ENCODE peak calls at places on chromosomes 7 and 10, in six cellular contexts. X, U, S, B, N and I are unnamed samples.

GRCh38 chr7:138663741-138664710 is 37.1 kb downstream of the SVOPL start:
- ATAC-seq in X (no peak), U (no peak), S (no peak), B (no peak), N (peak; percentile 60), I (no peak)

GRCh38 chr7:44159824-44160630 is 18.9 kb upstream of the MYL7 start:
- ATAC-seq in X (no peak), U (peak; percentile 27), S (no peak), B (peak; percentile 67), N (no peak), I (no peak)

GRCh38 chr7:66840316-66840715 is 80.7 kb upstream of the TMEM248 start:
- ATAC-seq in X (no peak), U (no peak), S (no peak), B (no peak), N (no peak), I (no peak)

GRCh38 chr10:16902606-16903005 is 85.4 kb upstream of the RSU1 start:
- ATAC-seq in X (no peak), U (no peak), S (no peak), B (no peak), N (no peak), I (no peak)

GRCh38 chr7:98771519-98772241 is 98.1 kb downstream of the TMEM130 start:
- ATAC-seq in X (no peak), U (peak; percentile 11), S (peak; percentile 13), B (peak; percentile 71), N (peak; percentile 64), I (no peak)

GRCh38 chr10:28281726-28282325 is 21.0 kb downstream of the MPP7 start:
- ATAC-seq in X (no peak), U (no peak), S (no peak), B (no peak), N (no peak), I (no peak)

GRCh38 chr7:2131341-2131740 is 101.4 kb downstream of the MAD1L1 start:
- ATAC-seq in X (no peak), U (no peak), S (no peak), B (no peak), N (no peak), I (no peak)

GRCh38 chr7:92706563-92706962 is 116.4 kb upstream of the FAM133B start:
- ATAC-seq in X (no peak), U (no peak), S (no peak), B (no peak), N (no peak), I (no peak)

GRCh38 chr7:18570441-18570840 is 74.9 kb downstream of the HDAC9 start:
- ATAC-seq in X (no peak), U (no peak), S (no peak), B (no peak), N (no peak), I (no peak)

GRCh38 chr10:83908987-83909386 is 230.3 kb upstream of the GHITM start:
- ATAC-seq in X (no peak), U (no peak), S (no peak), B (no peak), N (no peak), I (no peak)

GRCh38 chr10:62058896-62059423 is 157.5 kb downstream of the ARID5B start:
- ATAC-seq in X (no peak), U (no peak), S (no peak), B (no peak), N (no peak), I (no peak)

GRCh38 chr7:106623846-106624245 is 37.1 kb downstream of the CCDC71L start:
- ATAC-seq in X (no peak), U (no peak), S (no peak), B (no peak), N (peak; percentile 93), I (no peak)

GRCh38 chr7:34069676-34070075 is 164.3 kb downstream of the BMPER start:
- ATAC-seq in X (peak; percentile 27), U (no peak), S (no peak), B (no peak), N (peak; percentile 69), I (no peak)

GRCh38 chr7:38746438-38746837 is 115.3 kb upstream of the AMPH start:
- ATAC-seq in X (no peak), U (no peak), S (no peak), B (no peak), N (no peak), I (no peak)

GRCh38 chr10:132628966-132629900 is 91.6 kb downstream of the INPP5A start:
- ATAC-seq in X (no peak), U (no peak), S (no peak), B (no peak), N (no peak), I (no peak)
- H3K4me1 ChIP-seq in X (no peaks in the 10 kb centered on the region), U (peaks cover 57% of the 10 kb centered on the region), S (no peaks in the 10 kb centered on the region), B (peaks cover 77% of the 10 kb centered on the region), N (no peaks in the 10 kb centered on the region), I (peaks cover 17% of the 10 kb centered on the region)

GRCh38 chr10:12501851-12502525 is 152.6 kb downstream of the CAMK1D start:
- ATAC-seq in X (peak; percentile 36), U (peak; percentile 71), S (peak; percentile 8), B (peak; percentile 43), N (no peak), I (no peak)

GRCh38 chr10:12501324-12501723 is 152.0 kb downstream of the CAMK1D start:
- ATAC-seq in X (no peak), U (peak; percentile 28), S (no peak), B (no peak), N (no peak), I (no peak)

GRCh38 chr10:12503311-12503710 is 154.0 kb downstream of the CAMK1D start:
- ATAC-seq in X (no peak), U (no peak), S (no peak), B (no peak), N (no peak), I (no peak)

GRCh38 chr10:12504176-12504575 is 154.8 kb downstream of the CAMK1D start:
- ATAC-seq in X (no peak), U (no peak), S (no peak), B (no peak), N (no peak), I (no peak)

DNA sequence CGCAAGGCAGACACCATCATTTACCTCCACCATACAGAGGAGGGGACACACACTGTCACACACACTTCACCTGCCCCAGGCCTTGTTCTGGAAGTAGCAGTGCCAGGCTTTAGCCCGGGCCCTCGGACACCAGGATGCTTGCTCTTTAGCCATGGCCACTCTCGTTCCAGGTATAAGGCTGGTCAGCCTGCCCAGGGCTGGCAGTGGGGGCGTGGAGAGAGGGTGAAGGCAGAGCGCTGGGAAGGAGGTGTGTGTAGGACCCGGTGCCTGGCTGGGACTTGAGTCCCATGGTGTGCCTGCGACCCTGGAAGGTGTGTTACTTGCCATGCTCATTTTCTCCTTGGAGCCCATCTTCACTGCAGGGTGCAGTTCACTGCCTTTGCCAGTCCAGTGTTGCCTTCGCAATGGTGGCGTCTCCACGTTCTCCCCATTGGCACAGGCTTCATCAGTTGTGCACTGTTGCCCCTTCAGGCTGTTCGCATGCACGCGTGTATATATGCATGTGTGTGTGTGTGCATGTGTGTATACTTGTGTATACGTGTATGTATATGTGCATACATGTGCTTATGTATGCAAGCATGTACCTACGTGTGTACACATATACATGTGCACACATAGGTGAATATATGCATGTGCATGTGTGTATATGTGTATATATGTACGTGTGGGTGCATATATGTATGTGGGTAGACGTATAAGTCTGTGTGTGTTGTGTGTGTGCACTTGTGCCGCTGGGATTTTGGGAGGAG is 153.4 kb downstream of the CAMK1D start:
- ATAC-seq in X (no peak), U (no peak), S (no peak), B (no peak), N (no peak), I (no peak)
- H3K4me3 ChIP-seq in X (no peak overlapping the region), U (no peak overlapping the region), S (no peak overlapping the region), B (no peak overlapping the region), N (no peak overlapping the region), I (no peak overlapping the region)

DNA sequence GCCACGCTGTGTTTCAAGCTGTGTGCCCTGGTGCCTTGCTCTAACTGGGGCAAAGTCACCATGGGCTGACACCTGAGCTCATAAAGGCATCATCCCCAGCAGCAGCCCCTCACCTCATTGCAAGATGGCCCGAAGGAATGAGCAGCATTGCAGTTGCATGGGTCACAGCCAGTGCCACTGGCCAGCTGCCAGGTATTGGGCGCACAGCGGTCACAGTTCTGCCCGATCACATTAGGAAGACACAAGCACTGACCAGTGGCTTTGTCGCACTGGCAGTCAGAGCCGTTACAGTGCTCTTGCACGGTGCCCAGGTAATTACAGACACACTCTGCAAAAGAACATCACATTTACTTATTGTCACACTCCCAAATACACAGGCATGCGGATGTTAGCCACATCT is 51.1 kb downstream of the LAMB1 start:
- ATAC-seq in X (no peak), U (no peak), S (no peak), B (peak; percentile 39), N (no peak), I (peak; percentile 22)
- H3K36me3 ChIP-seq in X (no peaks in the 10 kb centered on the region), U (peaks cover 6% of the 10 kb centered on the region), S (no peaks in the 10 kb centered on the region), B (peaks cover 99% of the 10 kb centered on the region), N (peaks cover 97% of the 10 kb centered on the region), I (no peaks in the 10 kb centered on the region)

GRCh38 chr10:116629340-116629739 is 8.6 kb downstream of the PNLIPRP2 start:
- ATAC-seq in X (no peak), U (no peak), S (no peak), B (no peak), N (no peak), I (no peak)

GRCh38 chr10:116631871-116632295 is 11.1 kb downstream of the PNLIPRP2 start:
- ATAC-seq in X (no peak), U (no peak), S (no peak), B (no peak), N (no peak), I (no peak)

GRCh38 chr10:116627386-116627933 is 6.7 kb downstream of the PNLIPRP2 start:
- ATAC-seq in X (peak; percentile 96), U (peak; percentile 52), S (peak; percentile 45), B (peak; percentile 67), N (peak; percentile 80), I (no peak)

GRCh38 chr10:116632831-116633600 is 12.3 kb downstream of the PNLIPRP2 start:
- ATAC-seq in X (no peak), U (no peak), S (no peak), B (no peak), N (no peak), I (no peak)

GRCh38 chr10:116630020-116630419 is 9.3 kb downstream of the PNLIPRP2 start:
- ATAC-seq in X (no peak), U (no peak), S (no peak), B (no peak), N (no peak), I (no peak)
- H3K4me1 ChIP-seq in X (peaks cover 10% of the 10 kb centered on the region), U (no peaks in the 10 kb centered on the region), S (no peaks in the 10 kb centered on the region), B (no peaks in the 10 kb centered on the region), N (no peaks in the 10 kb centered on the region), I (no peaks in the 10 kb centered on the region)

DNA sequence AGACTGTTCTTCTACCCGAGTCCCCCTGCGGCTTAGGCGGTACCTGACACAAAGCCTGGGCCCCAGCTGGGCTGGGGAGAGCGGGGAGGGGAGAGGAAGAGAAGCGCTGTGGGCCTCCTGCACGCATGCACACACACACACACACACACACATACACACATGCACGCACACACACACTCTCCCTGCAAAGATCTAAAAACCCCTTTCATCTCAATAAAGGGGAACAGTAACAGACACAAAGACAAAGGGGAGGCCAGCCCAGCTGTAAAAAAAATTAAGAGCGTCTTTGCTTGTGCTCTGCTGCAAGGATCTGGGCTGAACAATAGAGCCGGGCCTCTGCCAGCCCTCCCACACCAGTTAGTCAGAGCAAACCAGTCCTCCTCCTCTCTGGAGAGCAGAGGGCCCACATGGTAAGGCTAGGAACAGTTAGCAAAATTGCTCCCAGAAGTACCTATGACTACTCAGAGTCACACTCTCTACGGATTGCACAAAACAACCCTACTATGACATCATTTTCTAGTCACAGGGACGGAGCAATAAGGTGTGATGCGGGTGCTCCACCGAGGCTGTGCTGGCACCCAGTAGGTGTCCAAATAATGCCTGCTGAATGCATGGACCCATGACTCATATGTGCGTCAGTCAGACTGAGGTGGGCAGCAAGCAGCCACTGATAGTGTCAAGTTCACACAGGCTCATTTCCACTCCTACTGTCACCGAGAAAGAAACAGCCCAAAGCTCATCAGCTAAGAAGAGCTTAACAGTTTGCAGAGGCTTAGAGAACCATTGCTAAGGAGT is 9.2 kb downstream of the ITPRIP start:
- ATAC-seq in X (peak; percentile 78), U (peak; percentile 39), S (peak; percentile 73), B (peak; percentile 44), N (peak; percentile 74), I (peak; percentile 55)
- H3K4me3 ChIP-seq in X (peak overlapping the region; percentile 51), U (peak overlapping the region; percentile 31), S (no peak overlapping the region), B (peak overlapping the region; percentile 50), N (no peak overlapping the region), I (peak overlapping the region; percentile 31)